ENCODE peak calls at places on chromosome 12, in ten cellular contexts. U, L, O, J, G, B, E, I, Q and T are unnamed samples.

GRCh38 chr12:130765186-130765659 is 49.1 kb upstream of the RIMBP2 start:
- DNase-seq in U (peak), L (no peak), O (no peak), J (no peak), G (peak), B (no peak), E (no peak), I (no peak), Q (no peak), T (no peak)

GRCh38 chr12:26651566-26652188 is 181.3 kb downstream of the ITPR2 start:
- DNase-seq in U (peak), L (peak), O (no peak), J (no peak), G (peak), B (peak), E (peak), I (peak), Q (no peak), T (peak)

GRCh38 chr12:3164454-3165310 is 87.5 kb downstream of the TSPAN9 start:
- DNase-seq in U (peak), L (no peak), O (no peak), J (no peak), G (no peak), B (no peak), E (no peak), I (no peak), Q (no peak), T (peak)

GRCh38 chr12:21165048-21165447 is 34.1 kb downstream of the SLCO1B1 start:
- DNase-seq in U (peak), L (no peak), O (no peak), J (no peak), G (no peak), B (no peak), E (no peak), I (no peak), Q (no peak), T (no peak)

GRCh38 chr12:123056709-123057108 is 76.2 kb downstream of the ARL6IP4 start:
- DNase-seq in U (no peak), L (no peak), O (no peak), J (no peak), G (no peak), B (no peak), E (no peak), I (no peak), Q (no peak), T (no peak)

GRCh38 chr12:47730341-47730744 is 5.1 kb upstream of the ENDOU start:
- DNase-seq in U (no peak), L (no peak), O (peak), J (no peak), G (peak), B (peak), E (no peak), I (no peak), Q (peak), T (no peak)

GRCh38 chr12:75813066-75813465 is 218.5 kb downstream of the PHLDA1 start:
- DNase-seq in U (no peak), L (no peak), O (no peak), J (no peak), G (no peak), B (no peak), E (no peak), I (no peak), Q (no peak), T (no peak)

GRCh38 chr12:56631790-56632700 is 1.9 kb upstream of the BAZ2A start:
- DNase-seq in U (peak), L (no peak), O (peak), J (no peak), G (peak), B (peak), E (peak), I (peak), Q (peak), T (peak)

GRCh38 chr12:20342111-20342510 is 26.2 kb upstream of the PDE3A start:
- DNase-seq in U (no peak), L (no peak), O (no peak), J (no peak), G (peak), B (no peak), E (no peak), I (no peak), Q (no peak), T (peak)

GRCh38 chr12:53781218-53781801 is 29.5 kb upstream of the CISTR start:
- DNase-seq in U (peak), L (no peak), O (no peak), J (no peak), G (no peak), B (no peak), E (no peak), I (no peak), Q (no peak), T (no peak)

GRCh38 chr12:132582058-132582420 is 28.3 kb downstream of the LRCOL1 start:
- DNase-seq in U (no peak), L (no peak), O (peak), J (no peak), G (no peak), B (no peak), E (no peak), I (no peak), Q (no peak), T (no peak)